ENCODE peak calls at places on chromosome 13, in five cellular contexts. F is K562, K is GM12878, V is A549, C is endothelial cell of umbilical vein. H is an unnamed sample.

GRCh38 chr13:28548468-28548867 is 53.5 kb upstream of the FLT1 start:
- DNase-seq in K (no peak), V (no peak), C (no peak), F (no peak), H (no peak)

GRCh38 chr13:81726037-81726726 is 1385.3 kb upstream of the SPRY2 start:
- DNase-seq in C (no peak), F (no peak), K (no peak), V (no peak), H (no peak)

GRCh38 chr13:77975358-77976042 is 56.9 kb upstream of the EDNRB start:
- DNase-seq in K (no peak), V (no peak), C (no peak), F (no peak), H (no peak)

GRCh38 chr13:113637262-113638160 is 20.5 kb downstream of the ATP4B start:
- DNase-seq in K (no peak), V (no peak), F (no peak), C (no peak), H (no peak)

GRCh38 chr13:105961438-105961837 is 574.0 kb downstream of the EFNB2 start:
- DNase-seq in V (no peak), C (peak), F (no peak), K (no peak), H (no peak)

GRCh38 chr13:74206061-74206561 is 71.9 kb upstream of the KLF12 start:
- DNase-seq in V (no peak), K (no peak), C (no peak), F (no peak), H (no peak)

GRCh38 chr13:21800847-21801616 is 130.2 kb downstream of the FGF9 start:
- DNase-seq in C (no peak), K (no peak), F (peak), V (no peak), H (no peak)

GRCh38 chr13:83286737-83287136 is 595.5 kb downstream of the SLITRK1 start:
- DNase-seq in C (no peak), V (peak), K (no peak), F (no peak), H (no peak)

GRCh38 chr13:74203576-74203975 is 69.4 kb upstream of the KLF12 start:
- DNase-seq in F (no peak), C (no peak), V (no peak), K (no peak), H (no peak)

GRCh38 chr13:83274679-83275078 is 607.6 kb downstream of the SLITRK1 start:
- DNase-seq in F (no peak), K (no peak), C (no peak), V (no peak), H (no peak)

GRCh38 chr13:28339419-28339818 is 155.5 kb downstream of the FLT1 start:
- DNase-seq in V (no peak), C (no peak), K (no peak), F (no peak), H (no peak)

GRCh38 chr13:109408596-109409382 is 377.6 kb downstream of the IRS2 start:
- DNase-seq in V (no peak), C (no peak), F (no peak), K (no peak), H (peak)

GRCh38 chr13:20901668-20902437 is 693 bp downstream of the XPO4 start:
- DNase-seq in F (peak), K (no peak), V (peak), C (peak), H (peak)

GRCh38 chr13:90099847-90100246 is 1247.6 kb upstream of the MIR17HG start:
- DNase-seq in F (no peak), C (no peak), K (no peak), V (no peak), H (no peak)

GRCh38 chr13:113724780-113725315 is 34.2 kb upstream of the TMEM255B start:
- DNase-seq in C (peak), F (peak), K (peak), V (peak), H (peak)

GRCh38 chr13:21402586-21403307 is 56.4 kb downstream of the ZDHHC20 start:
- DNase-seq in V (peak), C (peak), K (no peak), F (no peak), H (peak)

GRCh38 chr13:36612242-36612641 is 61.6 kb upstream of the SERTM1 start:
- DNase-seq in C (no peak), K (no peak), F (no peak), V (no peak), H (no peak)

GRCh38 chr13:37194428-37194861 is 89.0 kb upstream of the CSNK1A1L start:
- DNase-seq in F (no peak), K (no peak), C (peak), V (no peak), H (no peak)

GRCh38 chr13:95235199-95235726 is 66.0 kb downstream of the ABCC4 start:
- DNase-seq in K (no peak), F (no peak), V (no peak), C (peak), H (no peak)

GRCh38 chr13:47853236-47853635 is 147.8 kb downstream of the SUCLA2 start:
- DNase-seq in K (no peak), F (no peak), V (no peak), C (no peak), H (no peak)

GRCh38 chr13:106917673-106918652 is 350.0 kb upstream of the ARGLU1 start:
- DNase-seq in F (peak), K (no peak), C (peak), V (peak), H (peak)

GRCh38 chr13:99418663-99419140 is 82.6 kb upstream of the TM9SF2 start:
- DNase-seq in C (no peak), K (no peak), F (no peak), V (no peak), H (no peak)

GRCh38 chr13:113854238-113855011 is 9.5 kb downstream of the GAS6 start:
- DNase-seq in C (no peak), K (no peak), F (no peak), V (no peak), H (peak)

GRCh38 chr13:93368296-93368695 is 141.7 kb downstream of the GPC6 start:
- DNase-seq in V (no peak), K (no peak), C (no peak), F (peak), H (no peak)

GRCh38 chr13:111897178-111897845 is 169.6 kb upstream of the SOX1 start:
- DNase-seq in K (no peak), V (no peak), F (no peak), C (no peak), H (no peak)

GRCh38 chr13:111897846-111898215 is 169.1 kb upstream of the SOX1 start:
- DNase-seq in V (no peak), F (no peak), K (no peak), C (no peak), H (no peak)

GRCh38 chr13:111893071-111893606 is 173.8 kb upstream of the SOX1 start:
- DNase-seq in V (no peak), F (no peak), C (no peak), K (no peak), H (no peak)

GRCh38 chr13:111895896-111896821 is 170.8 kb upstream of the SOX1 start:
- DNase-seq in F (no peak), K (no peak), V (no peak), C (no peak), H (no peak)

GRCh38 chr13:111893607-111894443 is 173.1 kb upstream of the SOX1 start:
- DNase-seq in C (no peak), F (no peak), V (no peak), K (no peak), H (no peak)
- TF ChIP-seq MAX in C (no peak), F (no peak), V (no peak), K (no peak), H (no peak)

DNA sequence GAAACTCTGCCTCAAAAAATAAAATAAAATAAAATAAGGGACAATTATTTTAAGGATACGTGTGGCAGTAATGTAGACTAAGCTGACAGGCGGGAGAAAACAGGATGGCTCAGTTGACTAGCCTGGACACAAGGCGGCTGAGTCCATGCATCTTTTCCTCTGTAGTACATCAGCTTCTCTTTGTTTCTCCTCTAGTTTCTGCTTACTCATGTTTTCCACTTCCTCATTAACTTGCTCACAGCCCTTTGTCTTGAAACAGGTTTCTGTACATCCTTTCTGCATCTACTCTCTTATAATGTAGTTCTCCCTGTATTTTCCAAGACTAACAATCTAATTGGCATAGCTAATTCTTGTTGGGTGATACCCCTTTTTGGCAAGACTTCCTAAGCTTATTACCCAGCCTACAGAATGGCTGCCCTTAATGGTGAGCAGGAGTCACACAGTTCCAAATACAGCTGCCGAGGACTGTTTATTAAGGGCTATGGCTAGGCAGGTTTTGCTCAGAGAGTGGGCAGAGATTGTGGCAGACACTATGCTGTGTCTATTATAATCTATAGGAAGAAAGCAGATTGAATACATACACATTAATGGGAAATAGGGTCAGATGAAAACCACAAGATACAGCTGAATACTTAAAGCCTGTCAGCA is 58.7 kb upstream of the KLF5 start:
- DNase-seq in C (peak), F (no peak), V (no peak), K (peak), H (peak)
- TF ChIP-seq MYC in C (no peak), F (no peak), V (no peak), K (no peak), H (no peak)

DNA sequence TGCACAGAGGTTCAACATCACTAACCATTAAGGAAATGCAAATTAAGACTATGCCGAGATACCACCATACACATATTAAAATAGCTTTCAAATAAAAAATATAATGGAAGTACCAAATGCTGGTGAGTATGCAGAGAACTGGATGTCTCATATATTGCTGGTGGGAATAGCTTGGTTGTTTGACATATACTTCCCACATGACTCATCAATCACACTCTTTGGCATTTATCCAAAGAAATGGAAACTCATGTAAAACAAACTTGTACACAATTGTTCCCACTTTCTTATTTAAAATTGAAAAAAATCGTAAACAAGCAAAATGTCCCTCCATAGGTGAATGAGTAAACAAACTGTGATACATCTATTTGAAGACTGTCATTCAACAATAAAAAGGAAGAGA is 982.6 kb upstream of the ATXN8OS start:
- DNase-seq in V (no peak), F (no peak), C (no peak), K (no peak), H (no peak)
- H3K4me3 ChIP-seq in V (no peak), F (no peak), C (no peak), K (no peak), H (no peak)

GRCh38 chr13:87042946-87043345 is 628.2 kb upstream of the SLITRK5 start:
- DNase-seq in V (no peak), F (no peak), C (no peak), K (no peak), H (no peak)
- TF ChIP-seq MAX in V (no peak), F (no peak), C (no peak), K (no peak), H (no peak)

GRCh38 chr13:80249906-80250513 is 90.9 kb downstream of the SPRY2 start:
- DNase-seq in C (peak), K (no peak), F (no peak), V (no peak), H (no peak)

GRCh38 chr13:80256352-80256932 is 84.5 kb downstream of the SPRY2 start:
- DNase-seq in V (no peak), K (no peak), F (no peak), C (no peak), H (no peak)

GRCh38 chr13:80255946-80256345 is 85.0 kb downstream of the SPRY2 start:
- DNase-seq in K (no peak), V (no peak), C (no peak), F (no peak), H (no peak)

DNA sequence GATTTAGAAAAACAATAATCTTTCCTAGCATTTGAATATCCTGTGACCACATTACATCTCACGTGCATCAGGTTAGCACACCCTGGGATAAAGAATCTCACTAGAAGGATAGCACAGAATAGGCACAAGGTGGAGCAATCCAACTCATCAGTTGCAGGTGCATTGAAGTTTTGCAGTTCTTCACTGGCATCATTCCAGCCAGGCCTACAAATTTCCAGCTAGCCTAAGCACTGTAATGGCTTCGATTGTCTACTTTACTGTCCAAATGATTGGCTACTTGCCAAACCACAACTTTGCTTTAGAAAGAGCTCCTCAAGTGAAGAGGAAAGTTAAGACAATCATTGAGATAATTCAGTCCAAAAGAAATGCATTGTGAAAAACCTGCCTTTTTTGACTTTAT is 89.5 kb downstream of the SPRY2 start:
- DNase-seq in F (no peak), K (no peak), V (peak), C (no peak), H (peak)
- TF ChIP-seq MYC in F (no peak), K (no peak), V (no peak), C (no peak), H (no peak)

GRCh38 chr13:39329182-39329639 is 273.8 kb downstream of the LHFPL6 start:
- DNase-seq in V (no peak), F (no peak), K (no peak), C (no peak), H (no peak)
- H3K4me3 ChIP-seq in V (no peak), F (no peak), K (no peak), C (no peak), H (no peak)

GRCh38 chr13:100694722-100695644 is 20.4 kb upstream of the TMTC4 start:
- DNase-seq in C (peak), F (peak), K (no peak), V (peak), H (peak)
- TF ChIP-seq MAX in C (no peak), F (no peak), K (no peak), V (no peak), H (no peak)

DNA sequence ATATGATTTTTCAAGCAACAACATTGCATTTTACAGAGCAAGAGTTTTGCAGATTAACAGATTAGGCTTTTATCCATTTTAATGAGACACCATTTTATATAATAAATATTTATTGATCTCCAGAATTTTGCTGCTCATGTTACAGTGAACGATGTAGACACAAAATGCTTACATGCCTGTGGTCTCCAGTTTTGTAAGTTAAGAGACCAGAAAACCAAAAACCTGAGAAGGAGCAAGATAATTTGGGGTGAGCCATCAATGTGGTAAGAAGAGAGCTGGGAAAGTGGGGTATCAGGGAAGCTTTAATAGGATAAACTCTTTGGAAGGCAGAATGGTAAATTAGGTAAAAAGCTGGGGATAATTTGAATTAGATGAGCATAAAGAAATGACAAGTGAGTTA is 2100.5 kb upstream of the PCDH20 start:
- DNase-seq in C (no peak), V (no peak), K (no peak), F (no peak), H (no peak)
- TF ChIP-seq MYC in C (no peak), V (no peak), K (no peak), F (no peak), H (no peak)

DNA sequence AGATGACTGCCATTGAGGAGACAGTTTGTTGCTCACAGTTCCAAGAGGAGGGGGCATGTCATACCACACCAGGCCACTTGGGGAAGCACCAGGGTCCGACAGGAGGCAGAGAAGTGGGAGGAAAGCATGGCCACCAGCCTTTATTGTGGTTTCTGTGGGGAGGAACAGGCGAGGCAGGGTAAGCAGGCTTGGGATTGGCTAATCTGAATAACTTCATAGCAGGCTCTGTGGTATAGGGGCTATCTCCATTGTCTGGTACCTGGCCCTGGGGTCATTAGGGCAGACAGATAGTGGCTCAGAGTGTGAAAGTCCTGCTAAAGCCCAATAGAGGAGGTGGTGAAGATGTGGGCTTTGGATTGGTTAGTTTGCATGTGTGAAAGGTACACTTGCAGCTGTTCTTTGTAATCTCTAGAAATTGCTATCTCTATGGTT is 35.5 kb downstream of the CBY2 start:
- DNase-seq in V (peak), F (peak), K (no peak), C (no peak), H (peak)
- H3K4me3 ChIP-seq in V (no peak), F (no peak), K (no peak), C (no peak), H (no peak)